ENCODE peak calls at places on chromosome 17, in four cellular contexts. R is endothelial cell; W is endothelial cell of umbilical vein; P is CD4-positive, alpha-beta T cell. L is an unnamed sample.

GRCh38 chr17:40464392-40464855 is 21.2 kb downstream of the IGFBP4 start:
- DNase-seq in P (no peak), R (no peak), W (no peak), L (no peak)

GRCh38 chr17:68161644-68162428 is 86.0 kb upstream of the AMZ2 start:
- DNase-seq in R (no peak), W (no peak), P (no peak), L (no peak)

GRCh38 chr17:9175700-9176467 is 154.6 kb downstream of the NTN1 start:
- DNase-seq in P (no peak), W (no peak), R (no peak), L (no peak)

GRCh38 chr17:35799942-35800341 is 4.5 kb upstream of the MMP28 start:
- DNase-seq in W (peak; percentile 74), P (no peak), R (no peak), L (no peak)

GRCh38 chr17:57086069-57086930 is 1.3 kb downstream of the AKAP1 start:
- DNase-seq in P (no peak), R (peak; percentile 28), W (peak; percentile 33), L (peak; percentile 38)

GRCh38 chr17:41797377-41797776 is 10.9 kb upstream of the JUP start:
- DNase-seq in R (no peak), P (no peak), W (no peak), L (no peak)

GRCh38 chr17:60971515-60972369 is 294.1 kb downstream of the BCAS3 start:
- DNase-seq in W (peak; percentile 56), P (peak; percentile 12), R (peak; percentile 46), L (peak; percentile 47)

GRCh38 chr17:39619786-39620101 is 7.0 kb upstream of the PPP1R1B start:
- DNase-seq in W (no peak), R (no peak), P (no peak), L (no peak)

GRCh38 chr17:79892457-79893236 is 53.4 kb upstream of the CBX4 start:
- DNase-seq in W (no peak), R (no peak), P (no peak), L (peak; percentile 18)

GRCh38 chr17:61406871-61407210 is 7.2 kb downstream of the TBX2 start:
- DNase-seq in R (no peak), P (no peak), W (no peak), L (no peak)

GRCh38 chr17:57622886-57623433 is 122.1 kb downstream of the CCDC182 start:
- DNase-seq in P (no peak), R (peak; percentile 12), W (peak; percentile 16), L (peak; percentile 73)

GRCh38 chr17:75587718-75588545 is at the start of gene MYO15B:
- DNase-seq in P (peak; percentile 23), W (peak; percentile 40), R (peak; percentile 81), L (peak; percentile 72)

GRCh38 chr17:82528484-82529265 is 9.1 kb downstream of the FOXK2 start:
- DNase-seq in W (peak; percentile 73), P (no peak), R (no peak), L (no peak)

GRCh38 chr17:41140360-41141132 is at the start of gene KRTAP4-6:
- DNase-seq in W (no peak), P (no peak), R (no peak), L (no peak)

GRCh38 chr17:7392696-7393612 is 1.4 kb downstream of the PLSCR3 start:
- DNase-seq in R (no peak), P (no peak), W (no peak), L (no peak)

GRCh38 chr17:47192549-47192948 is 3.5 kb upstream of the CDC27 start:
- DNase-seq in W (no peak), P (no peak), R (no peak), L (no peak)

GRCh38 chr17:80030730-80031410 is 4.8 kb downstream of the TBC1D16 start:
- DNase-seq in R (no peak), P (no peak), W (no peak), L (no peak)

GRCh38 chr17:79925242-79925957 is 86.2 kb upstream of the CBX4 start:
- DNase-seq in R (no peak), W (no peak), P (no peak), L (no peak)

GRCh38 chr17:6352016-6352415 is 82.9 kb downstream of the AIPL1 start:
- DNase-seq in P (no peak), W (no peak), R (no peak), L (no peak)

GRCh38 chr17:2202302-2202995 is 101.1 kb downstream of the SMG6 start:
- DNase-seq in W (no peak), R (no peak), P (no peak), L (no peak)

GRCh38 chr17:55576237-55576998 is 65.2 kb upstream of the SMIM36 start:
- DNase-seq in W (peak; percentile 53), R (no peak), P (no peak), L (no peak)

GRCh38 chr17:74945543-74945942 is 9.8 kb downstream of the OTOP3 start:
- DNase-seq in R (no peak), W (no peak), P (no peak), L (peak; percentile 85)

GRCh38 chr17:18018411-18018921 is 20.5 kb downstream of the ATPAF2 start:
- DNase-seq in W (no peak), P (no peak), R (no peak), L (no peak)

GRCh38 chr17:60602385-60602742 is 2.4 kb downstream of the PPM1D start:
- DNase-seq in R (peak; percentile 7), P (no peak), W (no peak), L (no peak)

GRCh38 chr17:83151442-83152220 is 72.2 kb downstream of the METRNL start:
- DNase-seq in R (no peak), P (no peak), W (no peak), L (no peak)

GRCh38 chr17:28317099-28317964 is 1.7 kb upstream of the TMEM97 start:
- DNase-seq in P (no peak), R (no peak), W (no peak), L (no peak)

GRCh38 chr17:78144736-78145641 is 1.2 kb upstream of the C17orf99 start:
- DNase-seq in P (no peak), R (no peak), W (no peak), L (no peak)

GRCh38 chr17:82985973-82986372 is 93.4 kb upstream of the METRNL start:
- DNase-seq in W (peak; percentile 49), P (peak; percentile 58), R (no peak), L (peak; percentile 54)

GRCh38 chr17:4632583-4632923 is 8.9 kb downstream of the ALOX15 start:
- DNase-seq in P (no peak), W (no peak), R (no peak), L (no peak)

GRCh38 chr17:4833941-4834501 is 881 bp downstream of the MINK1 start:
- DNase-seq in P (no peak), W (peak; percentile 55), R (peak; percentile 22), L (no peak)

GRCh38 chr17:76444518-76445311 is 8.2 kb downstream of the UBE2O start:
- DNase-seq in R (no peak), W (no peak), P (no peak), L (no peak)

GRCh38 chr17:79997004-79997673 is 38.5 kb downstream of the TBC1D16 start:
- DNase-seq in W (no peak), P (peak; percentile 55), R (no peak), L (no peak)

GRCh38 chr17:80424878-80425765 is 10.2 kb downstream of the ENDOV start:
- DNase-seq in P (no peak), R (no peak), W (no peak), L (no peak)

DNA sequence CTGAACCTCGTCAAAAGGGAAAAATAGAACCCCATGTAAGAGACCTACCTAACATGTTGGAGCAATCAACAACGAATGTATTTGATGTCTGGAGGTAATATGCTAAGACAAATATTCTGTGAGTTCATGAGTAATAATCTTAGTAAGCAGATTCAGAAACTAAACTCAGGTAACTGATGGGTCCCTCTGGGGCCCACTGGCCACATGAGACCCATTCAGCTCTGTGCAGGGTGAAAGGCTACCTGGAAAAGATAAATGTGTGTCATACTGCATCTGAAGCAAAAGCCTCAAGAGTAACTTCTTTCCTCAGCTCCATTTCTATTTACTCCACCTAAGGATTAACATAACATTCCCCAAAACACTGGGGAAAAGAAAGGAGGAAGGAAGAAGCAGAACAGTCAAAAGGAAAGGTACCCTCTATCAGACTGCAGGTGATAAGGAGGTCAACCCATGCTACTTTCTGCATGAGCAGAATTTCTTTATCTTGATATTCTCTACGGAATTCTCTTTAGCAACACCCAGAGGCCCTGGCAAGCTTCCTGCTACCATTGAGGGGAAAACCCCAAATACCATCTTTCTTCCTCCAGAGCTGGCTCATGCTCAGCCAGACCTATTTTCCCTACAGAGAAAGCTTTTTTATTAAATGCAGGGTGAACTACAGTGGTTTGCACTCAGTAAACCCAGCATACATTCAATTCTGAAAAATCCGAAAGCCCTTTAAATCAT is 37.7 kb upstream of the ABCA6 start:
- DNase-seq in W (no peak), P (no peak), R (no peak), L (no peak)
- TF ChIP-seq CTCF in W (no peak), P (no peak), R (no peak), L (no peak)

GRCh38 chr17:44070455-44071197 is at the start of gene G6PC3:
- DNase-seq in P (peak; percentile 45), R (peak; percentile 95), W (peak; percentile 98), L (peak; percentile 98)
- TF ChIP-seq CTCF in P (no peak), R (no peak), W (no peak), L (no peak)

GRCh38 chr17:50807675-50808074 is 27.7 kb upstream of the WFIKKN2 start:
- DNase-seq in W (no peak), R (no peak), P (no peak), L (no peak)

GRCh38 chr17:50808413-50808812 is 27.0 kb upstream of the WFIKKN2 start:
- DNase-seq in R (no peak), P (no peak), W (no peak), L (no peak)

GRCh38 chr17:50805486-50805885 is 29.9 kb upstream of the WFIKKN2 start:
- DNase-seq in P (no peak), R (no peak), W (no peak), L (no peak)

GRCh38 chr17:50807014-50807413 is 28.4 kb upstream of the WFIKKN2 start:
- DNase-seq in W (no peak), R (no peak), P (no peak), L (no peak)

DNA sequence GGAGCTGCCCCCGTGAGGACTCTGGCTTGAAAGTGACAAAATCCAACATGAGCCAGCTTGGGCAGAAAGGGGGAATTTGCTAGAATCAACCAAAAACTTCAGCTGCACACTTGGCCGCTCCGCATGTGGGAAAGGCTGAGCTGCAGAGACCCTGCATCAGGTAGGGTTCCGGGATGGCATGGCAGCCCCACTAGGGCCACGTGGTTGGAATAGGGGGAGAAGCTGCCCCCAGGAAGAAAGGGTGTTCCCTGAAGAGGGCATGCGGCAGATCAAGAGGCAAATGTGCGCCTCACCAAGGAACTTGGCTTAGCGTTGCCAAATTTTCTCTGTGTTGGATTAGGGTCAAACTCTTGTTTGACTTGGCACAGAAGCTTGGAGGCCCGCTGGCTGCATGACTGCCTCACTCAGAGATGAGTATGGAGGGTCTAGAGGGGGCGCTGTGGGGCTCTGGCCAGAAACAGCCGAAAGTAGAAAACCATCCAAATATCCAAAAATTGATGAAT is 29.2 kb upstream of the WFIKKN2 start:
- DNase-seq in R (no peak), P (no peak), W (no peak), L (no peak)
- TF ChIP-seq CTCF in R (no peak), P (no peak), W (no peak), L (no peak)

GRCh38 chr17:49254066-49254465 is 23.5 kb upstream of the PHOSPHO1 start:
- DNase-seq in P (no peak), W (no peak), R (no peak), L (no peak)
- TF ChIP-seq CTCF in P (no peak), W (no peak), R (no peak), L (no peak)

DNA sequence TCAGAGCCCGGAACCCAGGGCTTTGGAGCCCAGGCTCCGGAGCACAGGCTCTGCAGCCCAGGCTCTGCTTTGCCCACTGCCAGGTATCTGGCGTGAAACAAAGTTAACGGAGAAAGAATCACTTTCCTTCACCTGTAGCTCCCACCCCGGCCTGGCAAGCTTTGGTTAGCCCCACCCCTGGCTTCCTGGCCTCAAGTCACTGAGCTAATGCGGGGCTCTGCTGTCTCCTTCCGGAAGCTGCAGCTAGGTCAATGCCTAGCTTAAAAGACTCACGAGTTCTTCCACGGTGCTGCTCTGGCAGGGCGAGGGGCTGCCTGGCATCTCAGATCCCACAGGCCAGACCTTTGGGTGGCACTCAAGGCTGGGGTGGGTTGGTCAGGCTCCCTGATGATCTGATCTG is 21.1 kb upstream of the SPPL2C start:
- DNase-seq in W (no peak), R (no peak), P (no peak), L (no peak)
- TF ChIP-seq CTCF in W (no peak), R (no peak), P (no peak), L (no peak)